ENCODE peak calls at places on chromosomes 1 and 21, in four cellular contexts. One of them, this sample, is unnamed.

GRCh38 chr1:204170494-204171155 is 4.5 kb upstream of the REN start:
- DNase-seq in esophagus squamous epithelium: no peak
- DNase-seq in endodermal cell: no peak
- DNase-seq in DND-41: no peak
- DNase-seq in this sample: no peak

GRCh38 chr1:180508725-180509097 is 6.3 kb upstream of the ACBD6 start:
- DNase-seq in esophagus squamous epithelium: no peak
- DNase-seq in endodermal cell: no peak
- DNase-seq in DND-41: no peak
- DNase-seq in this sample: no peak

GRCh38 chr1:87024936-87025537 is 110.6 kb downstream of the HS2ST1 start:
- DNase-seq in esophagus squamous epithelium: no peak
- DNase-seq in endodermal cell: peak; percentile 62
- DNase-seq in DND-41: no peak
- DNase-seq in this sample: no peak

GRCh38 chr1:1199141-1199960 is 7.0 kb downstream of the TNFRSF18 start:
- DNase-seq in esophagus squamous epithelium: no peak
- DNase-seq in endodermal cell: peak; percentile 46
- DNase-seq in DND-41: no peak
- DNase-seq in this sample: no peak

GRCh38 chr1:51093566-51093965 is 8.5 kb upstream of the C1orf185 start:
- DNase-seq in esophagus squamous epithelium: no peak
- DNase-seq in endodermal cell: no peak
- DNase-seq in DND-41: no peak
- DNase-seq in this sample: no peak

GRCh38 chr1:60103186-60103585 is 29.6 kb upstream of the C1orf87 start:
- DNase-seq in esophagus squamous epithelium: no peak
- DNase-seq in endodermal cell: no peak
- DNase-seq in DND-41: no peak
- DNase-seq in this sample: no peak

GRCh38 chr1:12111741-12112140 is 48.6 kb downstream of the TNFRSF8 start:
- DNase-seq in esophagus squamous epithelium: no peak
- DNase-seq in endodermal cell: no peak
- DNase-seq in DND-41: no peak
- DNase-seq in this sample: no peak

GRCh38 chr21:21806711-21807597 is 808.7 kb downstream of the NCAM2 start:
- DNase-seq in esophagus squamous epithelium: no peak
- DNase-seq in endodermal cell: no peak
- DNase-seq in DND-41: no peak
- DNase-seq in this sample: no peak

GRCh38 chr1:182087304-182087703 is 25.8 kb upstream of the ZNF648 start:
- DNase-seq in esophagus squamous epithelium: no peak
- DNase-seq in endodermal cell: no peak
- DNase-seq in DND-41: peak; percentile 75
- DNase-seq in this sample: no peak

GRCh38 chr1:246800800-246801199 is 76.6 kb downstream of the SCCPDH start:
- DNase-seq in esophagus squamous epithelium: no peak
- DNase-seq in endodermal cell: no peak
- DNase-seq in DND-41: no peak
- DNase-seq in this sample: no peak

GRCh38 chr1:39677645-39678044 is 5.7 kb upstream of the NT5C1A start:
- DNase-seq in esophagus squamous epithelium: no peak
- DNase-seq in endodermal cell: no peak
- DNase-seq in DND-41: no peak
- DNase-seq in this sample: no peak

GRCh38 chr21:45132841-45133573 is 58.6 kb downstream of the ADARB1 start:
- DNase-seq in esophagus squamous epithelium: no peak
- DNase-seq in endodermal cell: peak; percentile 18
- DNase-seq in DND-41: no peak
- DNase-seq in this sample: no peak

GRCh38 chr1:89706700-89707012 is 73.7 kb downstream of the LRRC8C start:
- DNase-seq in esophagus squamous epithelium: no peak
- DNase-seq in endodermal cell: no peak
- DNase-seq in DND-41: no peak
- DNase-seq in this sample: no peak

GRCh38 chr1:37127254-37127748 is 93.0 kb upstream of the GRIK3 start:
- DNase-seq in esophagus squamous epithelium: no peak
- DNase-seq in endodermal cell: no peak
- DNase-seq in DND-41: no peak
- DNase-seq in this sample: no peak

GRCh38 chr1:93716974-93717373 is 35.3 kb upstream of the BCAR3 start:
- DNase-seq in esophagus squamous epithelium: no peak
- DNase-seq in endodermal cell: peak; percentile 40
- DNase-seq in DND-41: peak; percentile 24
- DNase-seq in this sample: no peak

GRCh38 chr1:38589036-38589435 is 270.5 kb downstream of the RRAGC start:
- DNase-seq in esophagus squamous epithelium: no peak
- DNase-seq in endodermal cell: peak; percentile 41
- DNase-seq in DND-41: no peak
- DNase-seq in this sample: no peak

GRCh38 chr21:15850645-15851044 is 120.9 kb downstream of the USP25 start:
- DNase-seq in esophagus squamous epithelium: no peak
- DNase-seq in endodermal cell: no peak
- DNase-seq in DND-41: no peak
- DNase-seq in this sample: no peak

GRCh38 chr1:3420218-3420951 is 34.1 kb upstream of the ARHGEF16 start:
- DNase-seq in esophagus squamous epithelium: no peak
- DNase-seq in endodermal cell: no peak
- DNase-seq in DND-41: no peak
- DNase-seq in this sample: no peak

GRCh38 chr1:229408458-229409037 is 25.3 kb downstream of the ACTA1 start:
- DNase-seq in esophagus squamous epithelium: no peak
- DNase-seq in endodermal cell: peak; percentile 84
- DNase-seq in DND-41: no peak
- DNase-seq in this sample: no peak

GRCh38 chr1:203128691-203129500 is 1.4 kb downstream of the ADORA1 start:
- DNase-seq in esophagus squamous epithelium: no peak
- DNase-seq in endodermal cell: peak; percentile 45
- DNase-seq in DND-41: no peak
- DNase-seq in this sample: peak; percentile 58

GRCh38 chr1:7298749-7299151 is 472.3 kb upstream of the VAMP3 start:
- DNase-seq in esophagus squamous epithelium: no peak
- DNase-seq in endodermal cell: peak; percentile 51
- DNase-seq in DND-41: no peak
- DNase-seq in this sample: peak; percentile 24

GRCh38 chr1:159162511-159163265 is 8.7 kb upstream of the CADM3 start:
- DNase-seq in esophagus squamous epithelium: no peak
- DNase-seq in endodermal cell: no peak
- DNase-seq in DND-41: no peak
- DNase-seq in this sample: no peak

GRCh38 chr1:79362470-79362869 is 355.9 kb upstream of the ADGRL4 start:
- DNase-seq in esophagus squamous epithelium: no peak
- DNase-seq in endodermal cell: no peak
- DNase-seq in DND-41: no peak
- DNase-seq in this sample: no peak
- TF ChIP-seq CTCF in esophagus squamous epithelium: no peak
- TF ChIP-seq CTCF in endodermal cell: peak; percentile 57
- TF ChIP-seq CTCF in DND-41: no peak
- TF ChIP-seq CTCF in this sample: peak; percentile 63

GRCh38 chr21:36642777-36643176 is 56.1 kb upstream of the SIM2 start:
- DNase-seq in esophagus squamous epithelium: no peak
- DNase-seq in endodermal cell: no peak
- DNase-seq in DND-41: no peak
- DNase-seq in this sample: no peak

GRCh38 chr21:36641346-36641745 is 57.6 kb upstream of the SIM2 start:
- DNase-seq in esophagus squamous epithelium: no peak
- DNase-seq in endodermal cell: no peak
- DNase-seq in DND-41: no peak
- DNase-seq in this sample: no peak

GRCh38 chr21:36639769-36640168 is 59.1 kb upstream of the SIM2 start:
- DNase-seq in esophagus squamous epithelium: no peak
- DNase-seq in endodermal cell: no peak
- DNase-seq in DND-41: peak; percentile 19
- DNase-seq in this sample: no peak

GRCh38 chr21:36641886-36642285 is 57.0 kb upstream of the SIM2 start:
- DNase-seq in esophagus squamous epithelium: no peak
- DNase-seq in endodermal cell: no peak
- DNase-seq in DND-41: no peak
- DNase-seq in this sample: no peak

DNA sequence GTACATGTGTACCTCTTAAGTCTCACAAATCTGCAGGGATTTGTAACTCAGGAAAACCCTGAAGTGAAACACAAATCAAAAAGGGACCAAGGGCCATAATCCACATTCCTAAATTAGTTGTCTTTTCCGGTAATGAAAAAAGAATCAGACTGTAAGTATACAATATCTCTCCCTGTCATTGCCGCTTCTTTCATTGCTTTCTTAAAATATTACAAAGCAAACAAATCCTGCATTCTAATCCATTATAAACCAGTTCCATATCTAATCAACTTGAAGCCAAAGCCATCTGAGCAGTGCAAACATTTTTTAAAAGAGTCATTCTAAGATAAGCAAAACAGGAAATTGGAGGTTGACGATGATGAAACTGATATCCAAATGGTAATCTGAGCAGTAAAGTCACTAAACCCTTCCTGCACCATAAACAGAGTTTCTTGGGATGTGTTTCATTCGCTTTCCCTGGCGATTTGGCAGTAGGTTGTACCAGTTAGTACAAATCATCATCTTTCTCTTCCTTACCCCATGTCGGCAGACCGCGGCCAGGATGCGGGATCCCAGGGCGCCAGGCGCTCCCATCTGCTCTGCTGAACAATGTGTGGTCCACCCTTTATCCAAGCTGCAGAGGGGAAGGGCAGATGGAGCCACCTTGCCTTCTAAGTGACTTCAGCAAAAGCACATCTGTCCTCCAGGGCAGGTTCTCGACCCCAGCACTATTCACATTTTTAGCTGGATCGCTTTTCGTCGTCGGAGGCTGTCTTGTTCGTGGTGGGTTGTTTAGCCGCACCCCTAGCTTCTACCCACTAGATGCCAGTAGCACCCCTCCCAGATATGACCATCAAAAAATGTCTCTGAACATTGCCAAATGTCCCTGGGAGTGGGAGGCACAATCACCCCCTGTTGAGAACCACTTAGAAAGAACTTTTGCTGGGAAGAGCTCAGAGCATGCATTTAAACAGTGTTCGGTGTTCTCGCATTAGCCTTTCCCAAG is 58.4 kb upstream of the SIM2 start:
- DNase-seq in esophagus squamous epithelium: no peak
- DNase-seq in endodermal cell: peak; percentile 55
- DNase-seq in DND-41: no peak
- DNase-seq in this sample: no peak
- TF ChIP-seq CTCF in esophagus squamous epithelium: no peak
- TF ChIP-seq CTCF in endodermal cell: peak; percentile 54
- TF ChIP-seq CTCF in DND-41: peak; percentile 32
- TF ChIP-seq CTCF in this sample: peak; percentile 39

GRCh38 chr1:112267929-112268328 is 128.1 kb upstream of the CTTNBP2NL start:
- DNase-seq in esophagus squamous epithelium: no peak
- DNase-seq in endodermal cell: no peak
- DNase-seq in DND-41: no peak
- DNase-seq in this sample: no peak

GRCh38 chr1:112268408-112268807 is 127.6 kb upstream of the CTTNBP2NL start:
- DNase-seq in esophagus squamous epithelium: no peak
- DNase-seq in endodermal cell: no peak
- DNase-seq in DND-41: no peak
- DNase-seq in this sample: no peak

GRCh38 chr1:112264553-112264952 is 131.5 kb upstream of the CTTNBP2NL start:
- DNase-seq in esophagus squamous epithelium: no peak
- DNase-seq in endodermal cell: no peak
- DNase-seq in DND-41: no peak
- DNase-seq in this sample: no peak

GRCh38 chr1:112265946-112266345 is 130.1 kb upstream of the CTTNBP2NL start:
- DNase-seq in esophagus squamous epithelium: no peak
- DNase-seq in endodermal cell: no peak
- DNase-seq in DND-41: no peak
- DNase-seq in this sample: no peak

GRCh38 chr1:112267206-112267605 is 128.8 kb upstream of the CTTNBP2NL start:
- DNase-seq in esophagus squamous epithelium: no peak
- DNase-seq in endodermal cell: no peak
- DNase-seq in DND-41: no peak
- DNase-seq in this sample: no peak
- TF ChIP-seq CTCF in esophagus squamous epithelium: no peak
- TF ChIP-seq CTCF in endodermal cell: no peak
- TF ChIP-seq CTCF in DND-41: no peak
- TF ChIP-seq CTCF in this sample: no peak

DNA sequence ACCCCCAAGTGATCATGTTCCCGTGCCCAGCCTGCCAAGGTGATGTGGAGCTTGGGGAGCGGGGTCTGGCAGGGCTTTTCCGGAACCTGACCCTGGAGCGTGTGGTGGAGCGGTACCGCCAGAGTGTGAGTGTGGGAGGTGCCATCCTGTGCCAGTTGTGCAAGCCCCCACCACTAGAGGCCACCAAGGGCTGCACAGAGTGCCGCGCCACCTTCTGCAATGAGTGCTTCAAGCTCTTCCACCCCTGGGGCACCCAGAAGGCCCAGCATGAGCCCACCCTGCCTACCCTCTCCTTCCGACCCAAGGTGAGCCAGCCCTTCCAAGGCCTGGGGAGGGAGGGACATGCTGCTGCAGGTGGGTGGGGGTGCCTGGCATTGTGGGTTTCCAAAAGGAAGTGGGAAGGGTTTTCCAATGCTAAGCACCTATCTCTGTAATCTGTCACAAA is 2.3 kb downstream of the TRIM46 start:
- DNase-seq in esophagus squamous epithelium: no peak
- DNase-seq in endodermal cell: peak; percentile 46
- DNase-seq in DND-41: peak; percentile 37
- DNase-seq in this sample: no peak
- TF ChIP-seq CTCF in esophagus squamous epithelium: no peak
- TF ChIP-seq CTCF in endodermal cell: no peak
- TF ChIP-seq CTCF in DND-41: no peak
- TF ChIP-seq CTCF in this sample: no peak

GRCh38 chr1:170770254-170770653 is 106.3 kb downstream of the PRRX1 start:
- DNase-seq in esophagus squamous epithelium: no peak
- DNase-seq in endodermal cell: no peak
- DNase-seq in DND-41: no peak
- DNase-seq in this sample: no peak

GRCh38 chr1:170765279-170765678 is 101.3 kb downstream of the PRRX1 start:
- DNase-seq in esophagus squamous epithelium: no peak
- DNase-seq in endodermal cell: no peak
- DNase-seq in DND-41: no peak
- DNase-seq in this sample: no peak

GRCh38 chr1:170768929-170769328 is 105.0 kb downstream of the PRRX1 start:
- DNase-seq in esophagus squamous epithelium: no peak
- DNase-seq in endodermal cell: peak; percentile 58
- DNase-seq in DND-41: no peak
- DNase-seq in this sample: no peak

DNA sequence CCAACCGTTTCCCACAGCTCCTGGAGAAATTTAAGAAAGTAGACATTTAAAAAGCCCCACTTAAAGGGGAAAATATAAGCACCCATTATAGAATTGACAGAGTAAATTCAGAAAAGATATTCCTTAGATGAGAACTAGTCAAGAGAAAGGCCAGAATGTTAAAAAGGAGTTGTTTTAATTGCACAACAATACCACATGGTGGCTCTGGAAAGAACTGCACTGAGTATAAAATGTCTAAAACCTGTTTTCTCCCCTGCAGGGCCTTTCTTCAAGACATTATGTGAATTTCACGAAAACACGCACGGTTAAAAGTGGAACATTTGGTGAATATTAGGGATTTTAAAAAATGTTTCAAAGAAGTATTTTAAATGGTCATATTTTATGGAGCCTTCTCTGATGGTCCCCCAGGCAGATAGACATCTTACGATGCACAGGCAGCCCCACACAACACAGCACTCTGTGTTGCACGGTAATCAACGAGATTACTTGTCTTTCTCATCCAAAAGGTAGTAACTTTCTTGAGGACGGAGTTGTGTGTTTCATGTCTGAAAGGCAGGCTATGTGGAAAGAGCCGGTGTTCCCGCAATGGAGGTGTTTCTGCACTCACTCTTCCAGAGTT is 101.9 kb downstream of the PRRX1 start:
- DNase-seq in esophagus squamous epithelium: no peak
- DNase-seq in endodermal cell: no peak
- DNase-seq in DND-41: no peak
- DNase-seq in this sample: no peak
- TF ChIP-seq CTCF in esophagus squamous epithelium: no peak
- TF ChIP-seq CTCF in endodermal cell: peak; percentile 59
- TF ChIP-seq CTCF in DND-41: peak; percentile 75
- TF ChIP-seq CTCF in this sample: peak; percentile 71